ENCODE peak calls at places on chromosomes 2 and 18, in nine cellular contexts. T is HepG2, N is adrenal gland, Z is ovary, I is neural progenitor cell, Y is stomach, F is GM23338, B is cardiac muscle cell, Q is Karpas-422. W is an unnamed sample.
A peak's percentile ranks its signal among the peaks of the same experiment; 100 is the strongest.

GRCh38 chr2:228447266-228447915 is 265.9 kb upstream of the SPHKAP start:
- DNase-seq in I (no peak), Y (no peak), Q (no peak), F (no peak), Z (no peak), T (no peak), B (no peak), N (no peak), W (no peak)

GRCh38 chr2:151619337-151619989 is 114.8 kb downstream of the NEB start:
- DNase-seq in B (peak; percentile 50), T (peak; percentile 59), Z (no peak), Y (no peak), N (peak; percentile 26), Q (no peak), I (no peak), F (no peak), W (no peak)

GRCh38 chr18:48314694-48315093 is 94.5 kb downstream of the ZBTB7C start:
- DNase-seq in Z (no peak), T (no peak), N (no peak), B (no peak), Q (no peak), I (peak; percentile 62), Y (no peak), F (peak; percentile 32), W (peak; percentile 73)

GRCh38 chr18:49020621-49021021 is 69.9 kb upstream of the SMAD7 start:
- DNase-seq in B (no peak), T (no peak), I (no peak), Q (no peak), N (peak; percentile 12), Y (peak; percentile 23), Z (no peak), F (no peak), W (peak; percentile 33)

GRCh38 chr2:43178602-43179542 is 47.5 kb downstream of the ZFP36L2 start:
- DNase-seq in Y (peak; percentile 81), Z (peak; percentile 86), F (peak; percentile 78), I (peak; percentile 73), Q (no peak), N (peak; percentile 76), B (peak; percentile 91), T (peak; percentile 90), W (peak; percentile 89)

GRCh38 chr18:51514128-51514527 is 316.6 kb upstream of the MEX3C start:
- DNase-seq in Y (no peak), B (no peak), F (no peak), Q (no peak), N (no peak), I (no peak), T (no peak), Z (no peak), W (no peak)

GRCh38 chr18:31233550-31234306 is 71.1 kb upstream of the DSC1 start:
- DNase-seq in B (no peak), F (no peak), Y (no peak), Z (no peak), Q (peak; percentile 78), T (peak; percentile 44), I (no peak), N (no peak), W (no peak)

GRCh38 chr18:45760443-45761036 is 36.6 kb downstream of the SLC14A1 start:
- DNase-seq in B (no peak), T (no peak), Z (no peak), Q (peak; percentile 97), Y (no peak), I (peak; percentile 73), F (peak; percentile 89), N (no peak), W (peak; percentile 48)

GRCh38 chr2:182186132-182186735 is 200.6 kb downstream of the PPP1R1C start:
- DNase-seq in Q (peak; percentile 83), B (peak; percentile 62), T (peak; percentile 31), Z (no peak), F (peak; percentile 64), I (peak; percentile 34), Y (no peak), N (no peak), W (no peak)

GRCh38 chr18:49762191-49763077 is 50.9 kb downstream of the ACAA2 start:
- DNase-seq in N (no peak), I (peak; percentile 13), B (no peak), T (no peak), Z (no peak), Y (no peak), F (no peak), Q (no peak), W (peak; percentile 66)

GRCh38 chr2:234548720-234549420 is 52.0 kb upstream of the ARL4C start:
- DNase-seq in F (peak; percentile 84), Q (no peak), Z (no peak), I (no peak), T (no peak), N (no peak), Y (no peak), B (peak; percentile 50), W (peak; percentile 83)

GRCh38 chr2:128362889-128363228 is 44.2 kb upstream of the HS6ST1 start:
- DNase-seq in I (peak; percentile 90), Z (no peak), T (no peak), F (peak; percentile 96), N (no peak), Y (no peak), Q (no peak), B (peak; percentile 91), W (peak; percentile 87)

GRCh38 chr2:223459328-223459939 is 142.7 kb downstream of the SCG2 start:
- DNase-seq in T (no peak), Q (peak; percentile 69), B (peak; percentile 60), I (peak; percentile 36), Z (no peak), Y (no peak), F (peak; percentile 56), N (no peak), W (no peak)

GRCh38 chr18:63514326-63514725 is 27.8 kb upstream of the SERPINB12 start:
- DNase-seq in Y (no peak), F (peak; percentile 35), Q (no peak), N (no peak), Z (no peak), I (no peak), T (no peak), B (no peak), W (no peak)

GRCh38 chr2:215815960-215816359 is 197.4 kb downstream of the MREG start:
- DNase-seq in T (no peak), Z (no peak), Q (no peak), F (no peak), Y (no peak), I (no peak), N (no peak), B (no peak), W (no peak)

GRCh38 chr2:24228470-24228869 is 53.6 kb downstream of the FAM228A start:
- DNase-seq in Y (no peak), B (peak; percentile 26), F (peak; percentile 45), T (peak; percentile 35), Z (no peak), N (no peak), I (no peak), Q (peak; percentile 65), W (no peak)

GRCh38 chr2:143730155-143730949 is 601.1 kb downstream of the ARHGAP15 start:
- DNase-seq in N (no peak), Q (no peak), B (peak; percentile 11), Z (no peak), F (no peak), Y (no peak), I (no peak), T (no peak), W (no peak)

GRCh38 chr2:151999058-151999457 is 99.8 kb downstream of the CACNB4 start:
- DNase-seq in Z (no peak), F (peak; percentile 93), Y (peak; percentile 43), N (peak; percentile 46), B (peak; percentile 55), T (peak; percentile 77), Q (peak; percentile 79), I (peak; percentile 79), W (peak; percentile 87)

GRCh38 chr2:126731353-126731752 is 75.4 kb downstream of the GYPC start:
- DNase-seq in Z (no peak), F (no peak), T (no peak), Y (no peak), I (no peak), Q (no peak), N (no peak), B (no peak), W (no peak)

GRCh38 chr18:44682871-44683221 is 2.2 kb downstream of the SETBP1 start:
- DNase-seq in B (no peak), F (peak; percentile 83), I (peak; percentile 62), T (no peak), Q (no peak), Z (peak; percentile 43), N (no peak), Y (peak; percentile 38), W (peak; percentile 66)
- H3K4me3 ChIP-seq in B (peak overlapping the region; percentile 94), F (peak overlapping the region; percentile 93), I (peak overlapping the region; percentile 96), T (no peak overlapping the region), Q (no peak overlapping the region), Z (peak overlapping the region; percentile 72), N (no peak overlapping the region), Y (peak overlapping the region; percentile 86), W (peak overlapping the region; percentile 48)

GRCh38 chr2:111116016-111116746 is 4.5 kb upstream of the BCL2L11 start:
- DNase-seq in Q (no peak), Z (no peak), B (no peak), I (no peak), T (no peak), Y (no peak), N (no peak), F (no peak), W (no peak)
- H3K27me3 ChIP-seq in Q (no peaks in the 10 kb centered on the region), Z (no peaks in the 10 kb centered on the region), B (peaks cover 57% of the 10 kb centered on the region), I (peaks cover 42% of the 10 kb centered on the region), T (no peaks in the 10 kb centered on the region), Y (peaks cover 88% of the 10 kb centered on the region), N (peaks cover 6% of the 10 kb centered on the region), F (peaks cover 54% of the 10 kb centered on the region), W (peaks cover 36% of the 10 kb centered on the region)

DNA sequence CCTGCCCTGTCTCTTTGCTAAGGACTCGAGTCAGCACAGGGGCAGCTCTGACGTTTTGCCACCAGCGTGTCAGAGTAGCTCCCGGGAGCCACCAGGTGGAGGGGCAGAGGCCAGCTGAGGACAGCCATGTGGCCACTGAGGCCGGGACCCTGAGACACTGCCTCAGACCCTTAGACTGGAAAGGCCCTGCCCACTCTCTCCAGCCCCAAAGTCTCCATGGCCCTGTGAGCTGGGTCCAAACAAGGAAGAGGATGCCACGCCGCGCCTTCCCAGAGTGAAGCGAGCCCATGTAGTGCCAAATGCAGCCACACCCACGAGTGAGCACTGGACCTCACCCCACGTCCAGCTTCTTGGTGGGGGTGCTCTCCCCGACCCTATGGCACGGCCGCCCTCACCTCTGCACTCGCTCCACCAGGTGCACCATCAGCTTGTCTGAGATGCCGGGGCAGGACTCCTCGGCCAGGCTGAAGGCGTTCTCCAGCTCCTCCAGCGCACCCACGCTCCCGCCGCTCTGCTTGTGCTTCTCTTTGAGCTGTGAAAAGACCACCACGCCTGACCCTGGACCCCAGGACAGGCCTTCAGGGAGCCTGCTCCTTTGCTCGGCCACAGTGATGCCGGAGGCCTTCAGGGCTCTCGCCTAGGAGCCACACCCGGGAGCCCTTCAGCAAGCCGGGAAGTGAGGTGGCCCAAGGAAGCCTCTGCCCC is 12.2 kb downstream of the STK25 start:
- DNase-seq in Y (no peak), Z (no peak), Q (no peak), B (no peak), T (no peak), F (no peak), I (peak; percentile 1), N (no peak), W (no peak)
- H3K36me3 ChIP-seq in Y (peaks cover 92% of the 10 kb centered on the region), Z (no peaks in the 10 kb centered on the region), Q (no peaks in the 10 kb centered on the region), B (peaks cover 15% of the 10 kb centered on the region), T (peaks cover 44% of the 10 kb centered on the region), F (no peaks in the 10 kb centered on the region), I (no peaks in the 10 kb centered on the region), N (peaks cover 67% of the 10 kb centered on the region), W (peaks cover 24% of the 10 kb centered on the region)

DNA sequence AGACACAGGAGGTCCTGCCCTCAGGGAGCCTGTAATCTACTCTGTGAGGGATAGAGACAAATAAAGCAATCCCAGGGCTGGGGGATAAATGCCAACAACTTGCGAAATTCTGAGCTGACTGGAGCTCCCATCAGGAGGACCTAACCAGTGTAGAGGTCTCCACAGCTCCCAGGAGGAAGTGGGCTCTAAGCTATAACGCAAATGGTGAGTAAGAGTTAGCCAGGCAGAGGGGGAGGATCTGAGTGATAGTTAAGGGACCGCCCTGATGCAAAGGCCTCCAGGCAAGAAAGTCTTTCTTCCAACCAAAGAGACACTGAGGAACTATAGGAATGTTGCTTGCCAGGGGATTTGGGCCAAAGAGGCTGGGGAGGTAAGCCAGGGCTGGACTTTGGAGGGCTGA is 16.0 kb upstream of the ZNF532 start:
- DNase-seq in I (no peak), B (peak; percentile 76), Y (no peak), N (no peak), T (no peak), Z (no peak), Q (no peak), F (peak; percentile 68), W (no peak)
- H3K4me3 ChIP-seq in I (no peak overlapping the region), B (no peak overlapping the region), Y (no peak overlapping the region), N (no peak overlapping the region), T (no peak overlapping the region), Z (no peak overlapping the region), Q (no peak overlapping the region), F (peak overlapping the region; percentile 11), W (no peak overlapping the region)

W was measured in H7.